ENCODE peak calls at places on chromosomes 3 and 15, in four cellular contexts. One of them, this sample, is unnamed.

GRCh38 chr3:129352045-129352444 is 73.4 kb downstream of the HMCES start:
- DNase-seq in upper lobe of left lung: no peak
- DNase-seq in OCI-LY7: peak; percentile 39
- DNase-seq in hepatocyte: no peak
- DNase-seq in this sample: no peak

GRCh38 chr3:194327030-194327413 is 24.1 kb downstream of the CPN2 start:
- DNase-seq in hepatocyte: no peak
- DNase-seq in upper lobe of left lung: no peak
- DNase-seq in OCI-LY7: no peak
- DNase-seq in this sample: no peak

GRCh38 chr3:172685331-172686214 is 25.3 kb downstream of the NCEH1 start:
- DNase-seq in OCI-LY7: no peak
- DNase-seq in upper lobe of left lung: no peak
- DNase-seq in hepatocyte: no peak
- DNase-seq in this sample: no peak

GRCh38 chr15:68204776-68205557 is at the start of gene CALML4:
- DNase-seq in OCI-LY7: no peak
- DNase-seq in upper lobe of left lung: peak; percentile 55
- DNase-seq in hepatocyte: peak; percentile 89
- DNase-seq in this sample: no peak

GRCh38 chr3:165607221-165607620 is 230.0 kb downstream of the BCHE start:
- DNase-seq in hepatocyte: no peak
- DNase-seq in OCI-LY7: no peak
- DNase-seq in upper lobe of left lung: no peak
- DNase-seq in this sample: no peak

GRCh38 chr3:26293351-26293750 is 329.2 kb upstream of the LRRC3B start:
- DNase-seq in OCI-LY7: no peak
- DNase-seq in upper lobe of left lung: no peak
- DNase-seq in hepatocyte: no peak
- DNase-seq in this sample: no peak

GRCh38 chr3:194522579-194523046 is 35.8 kb upstream of the ATP13A3 start:
- DNase-seq in hepatocyte: no peak
- DNase-seq in OCI-LY7: no peak
- DNase-seq in upper lobe of left lung: no peak
- DNase-seq in this sample: no peak

GRCh38 chr3:25747033-25747432 is 36.2 kb downstream of the NGLY1 start:
- DNase-seq in hepatocyte: no peak
- DNase-seq in OCI-LY7: no peak
- DNase-seq in upper lobe of left lung: no peak
- DNase-seq in this sample: no peak

GRCh38 chr3:106302451-106303221 is 433.8 kb upstream of the CBLB start:
- DNase-seq in OCI-LY7: peak; percentile 84
- DNase-seq in hepatocyte: peak; percentile 8
- DNase-seq in upper lobe of left lung: no peak
- DNase-seq in this sample: no peak

GRCh38 chr3:23455084-23455483 is 252.0 kb downstream of the UBE2E2 start:
- DNase-seq in OCI-LY7: no peak
- DNase-seq in upper lobe of left lung: no peak
- DNase-seq in hepatocyte: no peak
- DNase-seq in this sample: no peak

GRCh38 chr15:60932051-60932915 is 296.8 kb downstream of the RORA start:
- DNase-seq in upper lobe of left lung: peak; percentile 23
- DNase-seq in OCI-LY7: no peak
- DNase-seq in hepatocyte: no peak
- DNase-seq in this sample: peak; percentile 60

GRCh38 chr15:98686983-98687382 is 38.6 kb downstream of the IGF1R start:
- DNase-seq in upper lobe of left lung: no peak
- DNase-seq in hepatocyte: no peak
- DNase-seq in OCI-LY7: no peak
- DNase-seq in this sample: no peak

GRCh38 chr3:4709336-4709735 is 216.2 kb downstream of the ITPR1 start:
- DNase-seq in upper lobe of left lung: no peak
- DNase-seq in OCI-LY7: no peak
- DNase-seq in hepatocyte: no peak
- DNase-seq in this sample: no peak

GRCh38 chr15:59611277-59612260 is at the start of gene GCNT3:
- DNase-seq in upper lobe of left lung: peak; percentile 55
- DNase-seq in hepatocyte: peak; percentile 80
- DNase-seq in OCI-LY7: no peak
- DNase-seq in this sample: no peak

GRCh38 chr3:187616307-187616939 is 53.8 kb downstream of the SST start:
- DNase-seq in upper lobe of left lung: peak; percentile 47
- DNase-seq in hepatocyte: peak; percentile 63
- DNase-seq in OCI-LY7: peak; percentile 59
- DNase-seq in this sample: peak; percentile 27

GRCh38 chr3:50573566-50574279 is 4.4 kb downstream of the HEMK1 start:
- DNase-seq in hepatocyte: no peak
- DNase-seq in upper lobe of left lung: peak; percentile 80
- DNase-seq in OCI-LY7: no peak
- DNase-seq in this sample: peak; percentile 25

GRCh38 chr3:121431717-121432517 is 113.9 kb downstream of the POLQ start:
- DNase-seq in hepatocyte: peak; percentile 56
- DNase-seq in OCI-LY7: peak; percentile 78
- DNase-seq in upper lobe of left lung: peak; percentile 31
- DNase-seq in this sample: peak; percentile 2

GRCh38 chr3:161854232-161854771 is 357.7 kb downstream of the OTOL1 start:
- DNase-seq in hepatocyte: peak; percentile 87
- DNase-seq in upper lobe of left lung: no peak
- DNase-seq in OCI-LY7: peak; percentile 26
- DNase-seq in this sample: no peak
- TF ChIP-seq CTCF in hepatocyte: peak; percentile 51
- TF ChIP-seq CTCF in upper lobe of left lung: no peak
- TF ChIP-seq CTCF in OCI-LY7: peak; percentile 77
- TF ChIP-seq CTCF in this sample: no peak

DNA sequence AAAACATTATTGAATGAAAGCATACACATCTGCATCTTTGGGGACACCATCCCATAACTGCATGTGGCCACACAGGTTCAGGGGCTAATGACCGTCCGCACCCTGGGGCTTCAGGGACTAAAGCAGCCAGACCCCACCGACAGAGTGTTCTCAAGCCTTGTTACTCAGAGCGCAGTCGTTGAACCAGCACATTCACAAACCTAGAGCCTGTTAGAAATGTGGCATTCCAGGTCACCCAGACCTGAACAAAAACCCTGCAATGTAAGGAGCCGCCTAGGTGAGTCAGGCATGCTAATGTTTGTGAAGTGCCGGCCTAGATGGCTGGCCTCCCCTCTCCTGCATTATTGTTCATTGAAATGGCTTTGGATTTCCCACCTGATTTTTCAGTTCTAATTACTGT is 52.3 kb upstream of the HACD2 start:
- DNase-seq in OCI-LY7: no peak
- DNase-seq in upper lobe of left lung: no peak
- DNase-seq in hepatocyte: peak; percentile 35
- DNase-seq in this sample: no peak
- H3K27ac ChIP-seq in OCI-LY7: no peak overlapping the region
- H3K27ac ChIP-seq in upper lobe of left lung: no peak overlapping the region
- H3K27ac ChIP-seq in hepatocyte: peak overlapping the region; percentile 10
- H3K27ac ChIP-seq in this sample: no peak overlapping the region

DNA sequence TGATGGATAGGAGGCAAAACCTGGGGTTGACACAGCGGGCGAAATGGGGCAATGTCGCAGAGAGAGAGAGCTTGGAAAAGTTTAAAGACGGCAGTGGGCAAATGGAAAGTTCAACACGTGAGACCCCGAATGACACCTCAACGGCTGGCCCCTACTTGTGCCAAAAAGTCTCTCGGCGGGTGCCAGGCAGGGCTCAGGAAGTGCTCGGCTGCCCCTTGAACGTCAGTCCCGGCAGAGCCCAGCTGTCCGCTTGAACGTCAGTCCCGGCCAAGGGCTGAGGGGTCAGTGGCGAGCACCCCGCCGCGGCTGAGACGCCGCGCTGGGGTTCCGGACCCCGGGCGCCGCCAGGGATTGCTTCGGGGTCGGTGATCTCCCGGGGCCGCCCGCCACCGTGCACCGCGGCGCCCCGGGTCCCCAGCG is 638 bp downstream of the EOGT start:
- DNase-seq in hepatocyte: peak; percentile 71
- DNase-seq in upper lobe of left lung: peak; percentile 53
- DNase-seq in OCI-LY7: peak; percentile 20
- DNase-seq in this sample: no peak
- TF ChIP-seq CTCF in hepatocyte: no peak
- TF ChIP-seq CTCF in upper lobe of left lung: no peak
- TF ChIP-seq CTCF in OCI-LY7: no peak
- TF ChIP-seq CTCF in this sample: no peak

DNA sequence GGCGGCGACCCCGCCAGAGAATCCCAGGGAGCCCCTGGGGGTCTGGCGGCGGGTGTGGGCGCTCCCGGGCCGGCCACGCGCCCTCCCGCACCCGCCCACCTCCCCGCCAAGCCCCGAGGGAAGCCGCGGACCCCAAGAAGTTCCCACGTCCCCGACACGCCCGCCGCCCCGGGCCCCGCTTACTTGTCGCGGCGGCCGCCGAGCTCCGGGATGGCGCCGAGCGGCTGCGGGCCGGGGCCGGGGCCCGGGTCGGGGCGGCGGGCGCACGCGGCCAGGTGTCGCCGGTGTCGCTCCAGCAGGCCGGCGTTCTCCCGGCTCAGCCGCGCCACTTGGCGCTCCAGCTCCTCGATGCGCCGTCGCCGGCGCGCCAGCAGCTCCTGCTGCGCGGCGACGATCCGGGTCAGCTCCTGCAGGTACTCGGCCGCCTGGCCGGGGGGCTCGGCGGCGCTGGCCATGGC is 137.6 kb downstream of the NUP210 start:
- DNase-seq in OCI-LY7: no peak
- DNase-seq in upper lobe of left lung: no peak
- DNase-seq in hepatocyte: peak; percentile 38
- DNase-seq in this sample: no peak
- H3K27ac ChIP-seq in OCI-LY7: no peak overlapping the region
- H3K27ac ChIP-seq in upper lobe of left lung: peak overlapping the region; percentile 75
- H3K27ac ChIP-seq in hepatocyte: no peak overlapping the region
- H3K27ac ChIP-seq in this sample: no peak overlapping the region

DNA sequence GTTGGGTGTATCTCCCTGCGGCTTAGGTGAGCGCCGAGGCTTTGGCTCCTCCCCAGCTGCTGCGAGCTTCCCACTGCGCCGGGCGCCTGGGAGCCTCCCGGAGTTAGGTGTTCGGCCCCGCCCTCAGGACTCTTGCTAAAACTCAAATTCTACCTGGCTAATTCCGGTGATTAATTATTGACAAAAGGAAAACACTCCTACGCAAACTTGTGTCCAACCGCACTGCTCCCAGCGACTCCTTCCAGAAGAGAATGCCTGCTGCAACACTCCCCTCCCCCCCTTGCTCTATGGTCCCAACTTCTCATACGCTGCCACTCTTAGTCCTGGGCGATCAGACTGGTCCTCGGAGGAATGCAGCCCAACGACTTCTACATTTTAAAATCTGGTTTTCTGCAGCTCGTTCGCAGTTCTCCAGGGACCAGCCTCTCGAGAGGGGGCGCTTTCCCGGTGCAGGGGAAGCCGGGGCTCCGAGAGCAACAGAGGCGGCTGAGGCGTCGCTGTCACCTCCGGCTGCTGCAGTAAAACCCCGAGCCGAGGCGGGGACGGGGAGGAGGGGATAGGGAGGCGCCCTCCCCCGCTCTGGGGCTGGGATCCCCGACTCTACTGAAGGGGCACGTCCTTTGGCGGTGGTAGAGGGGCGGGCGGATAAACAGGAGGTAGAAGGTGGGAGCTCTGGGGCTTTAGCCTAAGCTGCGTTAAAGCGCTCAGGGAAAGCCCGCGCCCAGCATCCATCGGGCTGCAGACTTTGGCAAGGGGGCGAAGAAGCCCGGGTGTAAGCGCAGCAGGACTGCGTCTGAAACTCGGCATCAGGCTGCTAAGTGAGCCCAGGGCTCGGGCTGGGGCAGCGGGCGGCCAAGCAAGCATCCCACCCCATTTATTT is at the start of gene SPTSSB:
- DNase-seq in OCI-LY7: no peak
- DNase-seq in hepatocyte: peak; percentile 79
- DNase-seq in upper lobe of left lung: peak; percentile 40
- DNase-seq in this sample: peak; percentile 28
- TF ChIP-seq CTCF in OCI-LY7: no peak
- TF ChIP-seq CTCF in hepatocyte: peak; percentile 34
- TF ChIP-seq CTCF in upper lobe of left lung: no peak
- TF ChIP-seq CTCF in this sample: peak; percentile 32

This sample was measured in CD4-positive, alpha-beta T cell.